ENCODE peak calls at places on chromosomes 6 and 20, in five cellular contexts. One of them, this sample, is unnamed.

GRCh38 chr20:63739129-63740069 is at the start of gene SLC2A4RG:
- DNase-seq in upper lobe of left lung: peak; percentile 97
- DNase-seq in Panc1: no peak
- DNase-seq in GM23338: peak; percentile 79
- DNase-seq in esophagus muscularis mucosa: no peak
- DNase-seq in this sample: no peak

GRCh38 chr20:19974621-19975435 is 42.3 kb upstream of the NAA20 start:
- DNase-seq in upper lobe of left lung: peak; percentile 95
- DNase-seq in Panc1: no peak
- DNase-seq in GM23338: no peak
- DNase-seq in esophagus muscularis mucosa: peak; percentile 95
- DNase-seq in this sample: no peak

GRCh38 chr6:43579171-43579570 is 3.2 kb downstream of the POLH start:
- DNase-seq in upper lobe of left lung: no peak
- DNase-seq in Panc1: no peak
- DNase-seq in GM23338: no peak
- DNase-seq in esophagus muscularis mucosa: no peak
- DNase-seq in this sample: no peak

GRCh38 chr20:41136695-41137411 is 490 bp upstream of the PLCG1 start:
- DNase-seq in upper lobe of left lung: peak; percentile 98
- DNase-seq in Panc1: no peak
- DNase-seq in GM23338: peak; percentile 91
- DNase-seq in esophagus muscularis mucosa: peak; percentile 95
- DNase-seq in this sample: no peak

GRCh38 chr6:33344771-33345697 is 27.5 kb upstream of the ZBTB22 start:
- DNase-seq in upper lobe of left lung: no peak
- DNase-seq in Panc1: peak; percentile 46
- DNase-seq in GM23338: peak; percentile 93
- DNase-seq in esophagus muscularis mucosa: no peak
- DNase-seq in this sample: no peak

GRCh38 chr20:49589747-49590146 is 21.8 kb upstream of the PTGIS start:
- DNase-seq in upper lobe of left lung: no peak
- DNase-seq in Panc1: no peak
- DNase-seq in GM23338: no peak
- DNase-seq in esophagus muscularis mucosa: no peak
- DNase-seq in this sample: no peak

GRCh38 chr20:32368930-32369329 is 10.8 kb downstream of the ASXL1 start:
- DNase-seq in upper lobe of left lung: no peak
- DNase-seq in Panc1: no peak
- DNase-seq in GM23338: peak; percentile 57
- DNase-seq in esophagus muscularis mucosa: no peak
- DNase-seq in this sample: no peak

GRCh38 chr20:24814556-24815195 is 134.4 kb upstream of the CST7 start:
- DNase-seq in upper lobe of left lung: no peak
- DNase-seq in Panc1: no peak
- DNase-seq in GM23338: no peak
- DNase-seq in esophagus muscularis mucosa: no peak
- DNase-seq in this sample: no peak

GRCh38 chr6:169008641-169009040 is 245.0 kb downstream of the THBS2 start:
- DNase-seq in upper lobe of left lung: no peak
- DNase-seq in Panc1: no peak
- DNase-seq in GM23338: peak; percentile 32
- DNase-seq in esophagus muscularis mucosa: peak; percentile 31
- DNase-seq in this sample: peak; percentile 40

GRCh38 chr6:87197547-87197946 is 42.2 kb downstream of the ZNF292 start:
- DNase-seq in upper lobe of left lung: no peak
- DNase-seq in Panc1: no peak
- DNase-seq in GM23338: no peak
- DNase-seq in esophagus muscularis mucosa: no peak
- DNase-seq in this sample: no peak

GRCh38 chr6:92577077-92577719 is 842.2 kb downstream of the EPHA7 start:
- DNase-seq in upper lobe of left lung: no peak
- DNase-seq in Panc1: no peak
- DNase-seq in GM23338: peak; percentile 53
- DNase-seq in esophagus muscularis mucosa: no peak
- DNase-seq in this sample: no peak

GRCh38 chr6:106360989-106361430 is 493 bp downstream of the CRYBG1 start:
- DNase-seq in upper lobe of left lung: no peak
- DNase-seq in Panc1: no peak
- DNase-seq in GM23338: peak; percentile 55
- DNase-seq in esophagus muscularis mucosa: no peak
- DNase-seq in this sample: no peak

GRCh38 chr20:50517817-50518154 is 7.6 kb downstream of the PTPN1 start:
- DNase-seq in upper lobe of left lung: no peak
- DNase-seq in Panc1: no peak
- DNase-seq in GM23338: no peak
- DNase-seq in esophagus muscularis mucosa: no peak
- DNase-seq in this sample: no peak

GRCh38 chr20:50146732-50147662 is 6.5 kb downstream of the PEDS1 start:
- DNase-seq in upper lobe of left lung: peak; percentile 82
- DNase-seq in Panc1: no peak
- DNase-seq in GM23338: peak; percentile 62
- DNase-seq in esophagus muscularis mucosa: no peak
- DNase-seq in this sample: no peak

GRCh38 chr6:36924131-36924530 is 30.4 kb upstream of the PI16 start:
- DNase-seq in upper lobe of left lung: no peak
- DNase-seq in Panc1: no peak
- DNase-seq in GM23338: no peak
- DNase-seq in esophagus muscularis mucosa: no peak
- DNase-seq in this sample: no peak

GRCh38 chr6:155212106-155212505 is 51.7 kb upstream of the CLDN20 start:
- DNase-seq in upper lobe of left lung: no peak
- DNase-seq in Panc1: no peak
- DNase-seq in GM23338: no peak
- DNase-seq in esophagus muscularis mucosa: no peak
- DNase-seq in this sample: no peak

GRCh38 chr6:139473731-139474130 is 99.3 kb upstream of the CITED2 start:
- DNase-seq in upper lobe of left lung: no peak
- DNase-seq in Panc1: no peak
- DNase-seq in GM23338: no peak
- DNase-seq in esophagus muscularis mucosa: no peak
- DNase-seq in this sample: no peak

GRCh38 chr6:139473239-139473701 is 98.8 kb upstream of the CITED2 start:
- DNase-seq in upper lobe of left lung: no peak
- DNase-seq in Panc1: no peak
- DNase-seq in GM23338: peak; percentile 34
- DNase-seq in esophagus muscularis mucosa: no peak
- DNase-seq in this sample: peak; percentile 75

GRCh38 chr6:139470971-139471370 is 96.5 kb upstream of the CITED2 start:
- DNase-seq in upper lobe of left lung: no peak
- DNase-seq in Panc1: no peak
- DNase-seq in GM23338: no peak
- DNase-seq in esophagus muscularis mucosa: no peak
- DNase-seq in this sample: no peak

GRCh38 chr6:139472341-139473038 is 98.0 kb upstream of the CITED2 start:
- DNase-seq in upper lobe of left lung: no peak
- DNase-seq in Panc1: no peak
- DNase-seq in GM23338: no peak
- DNase-seq in esophagus muscularis mucosa: no peak
- DNase-seq in this sample: no peak

GRCh38 chr6:139468178-139468577 is 93.7 kb upstream of the CITED2 start:
- DNase-seq in upper lobe of left lung: no peak
- DNase-seq in Panc1: no peak
- DNase-seq in GM23338: no peak
- DNase-seq in esophagus muscularis mucosa: no peak
- DNase-seq in this sample: no peak
- H3K27ac ChIP-seq in upper lobe of left lung: no peak overlapping the region
- H3K27ac ChIP-seq in Panc1: no peak overlapping the region
- H3K27ac ChIP-seq in GM23338: peak overlapping the region; percentile 29
- H3K27ac ChIP-seq in esophagus muscularis mucosa: no peak overlapping the region
- H3K27ac ChIP-seq in this sample: no peak overlapping the region

GRCh38 chr6:52576392-52577021 is 353 bp downstream of the TRAM2 start:
- DNase-seq in upper lobe of left lung: peak; percentile 90
- DNase-seq in Panc1: no peak
- DNase-seq in GM23338: peak; percentile 80
- DNase-seq in esophagus muscularis mucosa: no peak
- DNase-seq in this sample: no peak

GRCh38 chr6:52577778-52578473 is 1.1 kb upstream of the TRAM2 start:
- DNase-seq in upper lobe of left lung: no peak
- DNase-seq in Panc1: no peak
- DNase-seq in GM23338: no peak
- DNase-seq in esophagus muscularis mucosa: no peak
- DNase-seq in this sample: no peak

GRCh38 chr6:52576054-52576391 is 837 bp downstream of the TRAM2 start:
- DNase-seq in upper lobe of left lung: no peak
- DNase-seq in Panc1: no peak
- DNase-seq in GM23338: no peak
- DNase-seq in esophagus muscularis mucosa: no peak
- DNase-seq in this sample: no peak

GRCh38 chr6:52575490-52575868 is 1.4 kb downstream of the TRAM2 start:
- DNase-seq in upper lobe of left lung: no peak
- DNase-seq in Panc1: no peak
- DNase-seq in GM23338: no peak
- DNase-seq in esophagus muscularis mucosa: no peak
- DNase-seq in this sample: no peak

DNA sequence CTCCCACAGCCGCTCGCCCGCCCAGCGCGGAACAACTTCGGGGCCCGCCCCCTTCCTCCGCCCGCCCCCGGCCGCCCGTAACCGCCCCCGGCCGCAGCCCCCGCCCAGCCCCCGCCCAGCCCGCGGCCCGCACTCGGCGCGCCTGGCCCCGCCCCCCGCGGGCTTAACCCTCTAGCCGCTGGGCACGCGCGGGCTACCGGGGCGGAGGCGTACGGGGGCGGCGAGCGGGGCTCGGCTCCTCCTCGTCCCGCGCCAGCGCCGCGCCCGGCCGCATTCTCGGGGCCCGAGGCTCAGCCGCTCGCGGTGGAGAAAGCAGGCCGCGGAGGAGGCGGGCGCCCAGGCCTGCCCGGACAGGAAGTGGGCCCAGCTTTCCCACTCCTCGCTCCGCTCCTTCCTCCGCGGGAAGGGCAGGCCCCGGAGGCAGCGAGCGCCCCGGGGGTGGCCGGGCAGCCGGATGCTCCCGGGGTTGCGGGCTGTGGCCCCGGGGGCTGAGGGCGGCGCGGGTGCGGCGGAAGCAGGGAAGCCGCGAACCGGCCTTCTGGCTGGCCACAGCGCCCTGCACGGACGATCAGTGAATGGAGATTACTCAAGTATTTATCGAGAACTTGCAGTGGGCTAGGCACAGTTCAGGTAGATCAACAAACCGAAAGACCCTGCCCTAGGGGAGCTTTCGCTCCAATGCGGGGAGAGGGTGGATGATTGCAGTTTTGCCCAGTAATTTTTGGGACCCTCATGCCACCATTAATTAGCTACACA is at the start of gene TRAM2:
- DNase-seq in upper lobe of left lung: peak; percentile 98
- DNase-seq in Panc1: no peak
- DNase-seq in GM23338: peak; percentile 90
- DNase-seq in esophagus muscularis mucosa: peak; percentile 95
- DNase-seq in this sample: no peak
- TF ChIP-seq POLR2AphosphoS5 in upper lobe of left lung: peak; percentile 37
- TF ChIP-seq POLR2AphosphoS5 in Panc1: peak; percentile 76
- TF ChIP-seq POLR2AphosphoS5 in GM23338: peak; percentile 40
- TF ChIP-seq POLR2AphosphoS5 in esophagus muscularis mucosa: peak; percentile 39
- TF ChIP-seq POLR2AphosphoS5 in this sample: peak; percentile 46

GRCh38 chr6:50868466-50868865 is 49.8 kb downstream of the TFAP2B start:
- DNase-seq in upper lobe of left lung: no peak
- DNase-seq in Panc1: no peak
- DNase-seq in GM23338: no peak
- DNase-seq in esophagus muscularis mucosa: no peak
- DNase-seq in this sample: no peak

GRCh38 chr6:50862172-50862571 is 43.5 kb downstream of the TFAP2B start:
- DNase-seq in upper lobe of left lung: no peak
- DNase-seq in Panc1: no peak
- DNase-seq in GM23338: no peak
- DNase-seq in esophagus muscularis mucosa: no peak
- DNase-seq in this sample: no peak

GRCh38 chr6:50864601-50865000 is 45.9 kb downstream of the TFAP2B start:
- DNase-seq in upper lobe of left lung: no peak
- DNase-seq in Panc1: no peak
- DNase-seq in GM23338: no peak
- DNase-seq in esophagus muscularis mucosa: no peak
- DNase-seq in this sample: no peak
- H3K27ac ChIP-seq in upper lobe of left lung: no peak overlapping the region
- H3K27ac ChIP-seq in Panc1: no peak overlapping the region
- H3K27ac ChIP-seq in GM23338: no peak overlapping the region
- H3K27ac ChIP-seq in esophagus muscularis mucosa: no peak overlapping the region
- H3K27ac ChIP-seq in this sample: no peak overlapping the region

GRCh38 chr6:166341464-166341863 is 881 bp downstream of the SFT2D1 start:
- DNase-seq in upper lobe of left lung: no peak
- DNase-seq in Panc1: no peak
- DNase-seq in GM23338: no peak
- DNase-seq in esophagus muscularis mucosa: no peak
- DNase-seq in this sample: no peak

GRCh38 chr6:166344240-166344639 is 1.9 kb upstream of the SFT2D1 start:
- DNase-seq in upper lobe of left lung: no peak
- DNase-seq in Panc1: no peak
- DNase-seq in GM23338: peak; percentile 38
- DNase-seq in esophagus muscularis mucosa: no peak
- DNase-seq in this sample: no peak

GRCh38 chr6:166341915-166342292 is 441 bp downstream of the SFT2D1 start:
- DNase-seq in upper lobe of left lung: no peak
- DNase-seq in Panc1: no peak
- DNase-seq in GM23338: peak; percentile 33
- DNase-seq in esophagus muscularis mucosa: no peak
- DNase-seq in this sample: no peak

GRCh38 chr6:166343157-166343502 is 785 bp upstream of the SFT2D1 start:
- DNase-seq in upper lobe of left lung: no peak
- DNase-seq in Panc1: no peak
- DNase-seq in GM23338: no peak
- DNase-seq in esophagus muscularis mucosa: no peak
- DNase-seq in this sample: no peak

DNA sequence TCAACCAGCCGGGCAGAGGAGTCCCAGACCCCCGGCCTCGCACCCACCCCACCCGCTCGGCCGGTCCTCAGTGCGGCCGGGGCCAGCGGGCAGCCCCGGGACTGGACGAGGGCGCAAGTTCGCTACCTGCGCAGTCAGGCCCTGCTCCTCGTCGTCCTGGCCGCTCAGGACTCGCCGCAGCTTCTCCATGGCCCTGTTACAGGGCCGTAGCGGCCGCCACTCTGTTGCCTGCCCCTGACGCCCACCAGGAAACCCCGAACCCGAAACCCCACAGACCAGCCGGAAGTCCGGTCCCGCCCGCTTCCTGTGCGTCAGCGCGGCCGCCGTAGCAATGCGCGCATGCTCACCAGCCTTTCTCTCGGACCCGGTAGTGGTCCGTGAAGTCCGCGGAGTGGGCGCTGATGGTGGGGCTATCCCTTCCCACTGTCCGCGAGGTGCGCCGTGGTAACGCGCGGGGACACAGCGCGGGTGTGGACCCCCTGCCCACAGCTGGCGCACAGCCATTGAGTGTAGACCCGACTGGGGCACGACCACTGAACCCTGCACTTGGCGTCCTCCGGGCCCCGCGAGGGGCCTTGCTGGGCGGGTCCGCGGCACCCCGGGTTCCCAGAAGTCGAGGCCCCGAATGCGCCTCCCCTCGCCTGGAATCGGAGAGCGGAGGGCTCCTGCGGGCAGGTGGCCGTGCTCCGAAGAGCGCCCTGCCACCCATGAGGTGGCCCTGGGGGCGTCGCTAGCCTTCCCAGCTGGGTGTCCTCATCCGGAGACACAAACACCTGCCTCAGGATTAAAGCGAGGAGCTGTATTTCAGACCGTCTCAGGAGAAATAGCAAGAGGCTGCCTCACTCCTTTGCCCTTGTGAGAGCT is at the start of gene SFT2D1:
- DNase-seq in upper lobe of left lung: peak; percentile 97
- DNase-seq in Panc1: peak; percentile 15
- DNase-seq in GM23338: peak; percentile 86
- DNase-seq in esophagus muscularis mucosa: peak; percentile 97
- DNase-seq in this sample: no peak
- TF ChIP-seq POLR2AphosphoS5 in upper lobe of left lung: peak; percentile 99
- TF ChIP-seq POLR2AphosphoS5 in Panc1: peak; percentile 93
- TF ChIP-seq POLR2AphosphoS5 in GM23338: peak; percentile 94
- TF ChIP-seq POLR2AphosphoS5 in esophagus muscularis mucosa: peak; percentile 99
- TF ChIP-seq POLR2AphosphoS5 in this sample: peak; percentile 98

GRCh38 chr6:148464319-148465010 is 121.8 kb downstream of the SASH1 start:
- DNase-seq in upper lobe of left lung: no peak
- DNase-seq in Panc1: peak; percentile 48
- DNase-seq in GM23338: peak; percentile 80
- DNase-seq in esophagus muscularis mucosa: peak; percentile 94
- DNase-seq in this sample: peak; percentile 63
- H3K27ac ChIP-seq in upper lobe of left lung: no peak overlapping the region
- H3K27ac ChIP-seq in Panc1: no peak overlapping the region
- H3K27ac ChIP-seq in GM23338: no peak overlapping the region
- H3K27ac ChIP-seq in esophagus muscularis mucosa: no peak overlapping the region
- H3K27ac ChIP-seq in this sample: no peak overlapping the region